ENCODE peak calls at places on chromosomes 13 and 19, in four cellular contexts. One of them, this sample, is unnamed.

GRCh38 chr19:6768236-6768785 is 1.1 kb upstream of the SH2D3A start:
- DNase-seq in GM12878: no peak
- DNase-seq in K562: no peak
- DNase-seq in GM12891: no peak
- DNase-seq in this sample: no peak

GRCh38 chr13:81487151-81487550 is 1146.2 kb upstream of the SPRY2 start:
- DNase-seq in K562: no peak
- DNase-seq in GM12891: no peak
- DNase-seq in GM12878: no peak
- DNase-seq in this sample: peak; percentile 38

GRCh38 chr13:92991687-92992086 is 234.9 kb upstream of the GPC6 start:
- DNase-seq in GM12878: no peak
- DNase-seq in GM12891: no peak
- DNase-seq in K562: no peak
- DNase-seq in this sample: no peak

GRCh38 chr13:40187324-40187795 is 479.1 kb downstream of the FOXO1 start:
- DNase-seq in GM12891: no peak
- DNase-seq in K562: no peak
- DNase-seq in GM12878: no peak
- DNase-seq in this sample: no peak

GRCh38 chr13:75715598-75716523 is 79.7 kb downstream of the LMO7 start:
- DNase-seq in GM12878: peak; percentile 41
- DNase-seq in GM12891: no peak
- DNase-seq in K562: no peak
- DNase-seq in this sample: no peak

GRCh38 chr13:39484506-39485313 is 118.3 kb downstream of the LHFPL6 start:
- DNase-seq in K562: no peak
- DNase-seq in GM12891: no peak
- DNase-seq in GM12878: no peak
- DNase-seq in this sample: no peak

GRCh38 chr19:40663712-40664692 is 26.4 kb downstream of the NUMBL start:
- DNase-seq in GM12878: no peak
- DNase-seq in GM12891: no peak
- DNase-seq in K562: peak; percentile 88
- DNase-seq in this sample: no peak

GRCh38 chr19:7968008-7968795 is 24.7 kb upstream of the TIMM44 start:
- DNase-seq in GM12878: no peak
- DNase-seq in GM12891: no peak
- DNase-seq in K562: no peak
- DNase-seq in this sample: no peak

GRCh38 chr19:54319049-54319448 is 6.1 kb upstream of the LILRA5 start:
- DNase-seq in GM12891: no peak
- DNase-seq in K562: no peak
- DNase-seq in GM12878: no peak
- DNase-seq in this sample: no peak

GRCh38 chr13:46831588-46832194 is 34.7 kb upstream of the ESD start:
- DNase-seq in K562: peak; percentile 10
- DNase-seq in GM12891: no peak
- DNase-seq in GM12878: no peak
- DNase-seq in this sample: no peak

GRCh38 chr19:19053508-19054314 is 10.1 kb upstream of the SLC25A42 start:
- DNase-seq in K562: peak; percentile 79
- DNase-seq in GM12891: peak; percentile 70
- DNase-seq in GM12878: no peak
- DNase-seq in this sample: no peak
- TF ChIP-seq SPI1 in K562: no peak
- TF ChIP-seq SPI1 in GM12891: no peak
- TF ChIP-seq SPI1 in GM12878: no peak
- TF ChIP-seq SPI1 in this sample: no peak

DNA sequence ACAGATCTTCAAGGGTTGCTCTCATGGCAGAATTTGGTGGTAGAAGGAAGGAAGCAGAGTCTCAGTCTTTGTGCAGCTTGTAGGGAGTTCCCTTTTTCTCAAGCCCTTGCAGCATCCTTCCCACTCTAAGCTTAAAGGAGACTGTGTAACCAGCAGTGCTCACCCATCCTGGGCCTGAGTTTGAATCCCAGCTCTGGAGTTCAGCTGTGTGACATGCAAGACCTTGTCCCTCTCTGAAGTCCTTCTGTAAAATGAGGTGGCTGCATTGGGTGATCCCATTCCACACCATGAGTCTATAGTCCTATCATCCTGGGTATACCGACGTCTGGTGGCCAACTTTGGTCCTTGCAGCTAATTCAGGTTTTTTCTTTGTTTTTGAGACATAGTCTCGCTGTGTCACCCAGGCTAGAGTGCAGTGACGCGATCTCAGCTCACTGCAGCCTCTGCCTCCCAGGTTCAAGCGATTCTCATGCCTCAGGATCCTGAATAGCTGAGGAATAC is 9.8 kb downstream of the SIGLEC10 start:
- DNase-seq in GM12878: no peak
- DNase-seq in K562: peak; percentile 84
- DNase-seq in GM12891: no peak
- DNase-seq in this sample: peak; percentile 66
- TF ChIP-seq SPI1 in GM12878: peak; percentile 53
- TF ChIP-seq SPI1 in K562: peak; percentile 70
- TF ChIP-seq SPI1 in GM12891: peak; percentile 66
- TF ChIP-seq SPI1 in this sample: peak; percentile 98

DNA sequence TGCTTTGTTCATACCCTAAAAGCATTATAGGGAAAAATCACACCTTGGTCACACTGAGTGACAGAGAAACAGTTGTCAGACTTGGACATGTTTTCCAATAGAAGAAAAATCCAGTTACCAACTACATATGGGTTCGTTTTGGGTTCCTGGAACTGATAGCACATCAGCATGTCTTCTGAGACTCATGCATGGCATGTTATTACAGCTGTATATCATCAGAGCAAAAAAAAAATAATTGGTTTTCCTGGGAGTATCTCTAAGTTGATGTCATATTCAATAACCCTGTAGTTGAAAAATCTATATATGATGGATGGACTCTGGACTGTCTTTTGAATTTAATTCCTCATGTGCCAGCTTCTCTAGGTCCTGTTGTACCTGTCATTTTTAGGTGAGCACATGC is 211.6 kb downstream of the DNAJC15 start:
- DNase-seq in GM12878: no peak
- DNase-seq in GM12891: no peak
- DNase-seq in K562: no peak
- DNase-seq in this sample: no peak
- TF ChIP-seq SPI1 in GM12878: no peak
- TF ChIP-seq SPI1 in GM12891: no peak
- TF ChIP-seq SPI1 in K562: no peak
- TF ChIP-seq SPI1 in this sample: no peak

DNA sequence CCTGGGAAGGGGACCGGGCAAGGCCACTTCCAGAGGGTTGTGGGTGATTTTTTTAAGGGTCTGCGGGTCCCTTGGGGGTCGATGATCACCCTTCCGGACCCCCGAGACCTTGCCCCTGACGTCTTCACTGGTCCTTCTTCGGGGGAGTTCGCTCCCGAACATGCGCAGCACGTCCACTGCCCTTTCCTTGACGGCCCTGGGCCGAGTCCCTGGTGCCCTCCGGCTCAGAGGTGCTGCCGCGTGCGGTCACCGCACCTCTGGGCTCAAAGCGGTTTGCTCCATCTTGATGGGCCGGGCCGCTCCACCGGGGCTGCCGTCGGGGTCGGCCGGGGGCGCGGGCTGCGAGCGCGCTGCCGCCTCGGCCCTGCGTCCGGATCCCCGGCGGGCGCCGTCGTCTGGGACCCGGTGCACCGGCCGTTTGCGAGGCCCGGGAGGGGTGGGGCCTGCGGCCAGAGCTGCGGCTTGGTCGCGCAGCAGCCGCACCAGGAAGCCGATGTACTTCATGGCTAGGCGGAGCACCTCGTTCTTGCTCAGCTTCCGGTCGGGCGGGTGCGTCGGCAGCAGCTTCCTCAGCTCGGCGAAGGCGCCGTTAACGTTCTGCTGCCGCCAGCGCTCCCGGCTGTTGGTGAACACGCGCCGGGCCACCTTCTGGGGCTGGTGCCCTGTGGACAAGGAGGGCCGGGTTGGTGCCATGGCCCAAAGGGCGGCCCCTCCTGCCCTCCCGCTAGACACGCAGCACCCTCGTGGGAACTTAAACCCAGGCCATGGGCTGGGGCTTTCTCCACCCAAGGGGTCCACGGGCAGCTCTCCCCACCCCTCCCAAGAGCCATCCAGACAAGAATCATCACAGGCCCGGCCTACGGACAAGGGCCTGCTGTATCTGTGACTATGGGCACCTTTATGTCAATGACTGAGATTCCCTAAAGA is 3.3 kb downstream of the LYL1 start:
- DNase-seq in GM12878: no peak
- DNase-seq in GM12891: peak; percentile 71
- DNase-seq in K562: peak; percentile 68
- DNase-seq in this sample: peak; percentile 83
- TF ChIP-seq SPI1 in GM12878: no peak
- TF ChIP-seq SPI1 in GM12891: no peak
- TF ChIP-seq SPI1 in K562: no peak
- TF ChIP-seq SPI1 in this sample: no peak

GRCh38 chr13:102651892-102652291 is 43.0 kb downstream of the METTL21C start:
- DNase-seq in GM12891: no peak
- DNase-seq in GM12878: no peak
- DNase-seq in K562: no peak
- DNase-seq in this sample: no peak
- TF ChIP-seq SPI1 in GM12891: no peak
- TF ChIP-seq SPI1 in GM12878: no peak
- TF ChIP-seq SPI1 in K562: no peak
- TF ChIP-seq SPI1 in this sample: no peak

This sample was measured in HL-60.